ENCODE peak calls at places on chromosome 17, in four cellular contexts. H is GM23338, T is K562, K is GM12878. E is an unnamed sample.

GRCh38 chr17:33750943-33751701 is 458.0 kb upstream of the ASIC2 start:
- ATAC-seq in H (peak), T (peak), K (peak), E (no peak)

GRCh38 chr17:6495450-6496115 is 51.3 kb downstream of the PIMREG start:
- ATAC-seq in H (peak), T (no peak), K (no peak), E (no peak)

GRCh38 chr17:40707720-40708119 is 4.2 kb upstream of the KRT24 start:
- ATAC-seq in H (no peak), T (no peak), K (no peak), E (peak)

GRCh38 chr17:6536053-6536452 is 20.3 kb downstream of the PITPNM3 start:
- ATAC-seq in K (no peak), H (no peak), T (no peak), E (no peak)

GRCh38 chr17:38606646-38607611 is 1.2 kb upstream of the SRCIN1 start:
- ATAC-seq in H (peak), T (no peak), K (no peak), E (no peak)

GRCh38 chr17:38327936-38328335 is 15.8 kb downstream of the GPR179 start:
- ATAC-seq in K (no peak), T (no peak), H (no peak), E (no peak)

GRCh38 chr17:38886643-38887010 is 16.8 kb downstream of the LASP1 start:
- ATAC-seq in T (no peak), K (no peak), H (no peak), E (no peak)

GRCh38 chr17:17886253-17886652 is 49.5 kb upstream of the SREBF1 start:
- ATAC-seq in H (no peak), K (no peak), T (no peak), E (no peak)

GRCh38 chr17:35849469-35850348 is 19.0 kb downstream of the HEATR9 start:
- ATAC-seq in K (peak), H (peak), T (peak), E (no peak)

GRCh38 chr17:40038882-40039513 is 15.2 kb downstream of the MED24 start:
- ATAC-seq in K (no peak), H (peak), T (peak), E (peak)

GRCh38 chr17:48011405-48012150 is 26.0 kb downstream of the COPZ2 start:
- ATAC-seq in T (peak), H (peak), K (peak), E (no peak)

GRCh38 chr17:67474081-67474661 is 97.1 kb downstream of the PITPNC1 start:
- ATAC-seq in T (no peak), H (peak), K (no peak), E (peak)

GRCh38 chr17:42221886-42222745 is 27.8 kb upstream of the GHDC start:
- ATAC-seq in T (peak), H (peak), K (peak), E (no peak)

GRCh38 chr17:61322316-61323014 is 77.2 kb upstream of the TBX2 start:
- ATAC-seq in T (no peak), H (no peak), K (no peak), E (no peak)

GRCh38 chr17:64573214-64573613 is 66.4 kb downstream of the CEP95 start:
- ATAC-seq in K (peak), T (peak), H (no peak), E (no peak)

GRCh38 chr17:28326114-28326513 is 7.1 kb downstream of the TMEM97 start:
- ATAC-seq in T (no peak), H (no peak), K (no peak), E (no peak)

GRCh38 chr17:13879961-13880466 is 189.3 kb upstream of the COX10 start:
- ATAC-seq in H (no peak), T (no peak), K (no peak), E (no peak)

GRCh38 chr17:80632046-80632581 is 87.5 kb downstream of the RPTOR start:
- ATAC-seq in T (peak), K (no peak), H (peak), E (no peak)

GRCh38 chr17:44940321-44940720 is 7.3 kb downstream of the KIF18B start:
- ATAC-seq in K (no peak), T (no peak), H (no peak), E (no peak)

GRCh38 chr17:47423406-47424295 is 99.9 kb downstream of the EFCAB13 start:
- ATAC-seq in T (no peak), H (peak), K (no peak), E (peak)

GRCh38 chr17:36485805-36486203 is 677 bp upstream of the ZNHIT3 start:
- ATAC-seq in H (no peak), K (peak), T (no peak), E (no peak)

GRCh38 chr17:6995500-6996255 is at the start of gene ALOX12:
- ATAC-seq in T (no peak), K (no peak), H (peak), E (peak)

GRCh38 chr17:45708707-45709290 is 75.3 kb upstream of the CRHR1 start:
- ATAC-seq in H (no peak), K (no peak), T (no peak), E (no peak)

DNA sequence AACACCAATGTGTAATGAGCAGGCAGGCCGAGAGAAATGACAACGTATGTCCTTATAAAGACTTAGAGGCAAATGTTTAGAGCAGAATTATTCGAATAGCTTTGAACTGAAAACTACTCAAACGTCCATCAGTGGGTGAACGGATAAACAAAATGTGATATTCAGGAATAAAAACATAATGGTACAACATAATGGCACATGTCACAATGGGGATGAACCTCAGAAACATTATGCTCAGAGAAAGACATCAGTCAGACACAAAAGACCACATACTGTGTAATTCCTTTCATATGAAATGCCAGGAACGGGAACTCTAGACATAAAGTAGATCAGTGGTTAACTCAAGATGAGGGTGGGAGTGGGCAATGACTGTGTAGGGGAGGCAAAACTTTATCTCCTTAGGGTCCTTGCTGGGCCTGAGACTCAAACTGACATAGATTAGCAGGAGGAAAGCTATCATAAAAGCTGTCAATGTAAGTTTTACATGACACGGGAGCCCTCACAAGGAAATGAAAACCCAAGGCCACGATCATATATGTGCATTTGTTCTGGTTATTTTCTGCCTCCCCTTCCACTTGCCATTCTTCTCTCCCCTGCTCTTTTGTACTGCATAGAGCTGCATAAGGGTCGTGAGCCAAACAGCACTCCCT is 14.8 kb upstream of the ARL4D start:
- ATAC-seq in T (no peak), H (no peak), K (no peak), E (no peak)
- TF ChIP-seq POLR2AphosphoS5 in T (no peak), H (no peak), K (no peak), E (no peak)

DNA sequence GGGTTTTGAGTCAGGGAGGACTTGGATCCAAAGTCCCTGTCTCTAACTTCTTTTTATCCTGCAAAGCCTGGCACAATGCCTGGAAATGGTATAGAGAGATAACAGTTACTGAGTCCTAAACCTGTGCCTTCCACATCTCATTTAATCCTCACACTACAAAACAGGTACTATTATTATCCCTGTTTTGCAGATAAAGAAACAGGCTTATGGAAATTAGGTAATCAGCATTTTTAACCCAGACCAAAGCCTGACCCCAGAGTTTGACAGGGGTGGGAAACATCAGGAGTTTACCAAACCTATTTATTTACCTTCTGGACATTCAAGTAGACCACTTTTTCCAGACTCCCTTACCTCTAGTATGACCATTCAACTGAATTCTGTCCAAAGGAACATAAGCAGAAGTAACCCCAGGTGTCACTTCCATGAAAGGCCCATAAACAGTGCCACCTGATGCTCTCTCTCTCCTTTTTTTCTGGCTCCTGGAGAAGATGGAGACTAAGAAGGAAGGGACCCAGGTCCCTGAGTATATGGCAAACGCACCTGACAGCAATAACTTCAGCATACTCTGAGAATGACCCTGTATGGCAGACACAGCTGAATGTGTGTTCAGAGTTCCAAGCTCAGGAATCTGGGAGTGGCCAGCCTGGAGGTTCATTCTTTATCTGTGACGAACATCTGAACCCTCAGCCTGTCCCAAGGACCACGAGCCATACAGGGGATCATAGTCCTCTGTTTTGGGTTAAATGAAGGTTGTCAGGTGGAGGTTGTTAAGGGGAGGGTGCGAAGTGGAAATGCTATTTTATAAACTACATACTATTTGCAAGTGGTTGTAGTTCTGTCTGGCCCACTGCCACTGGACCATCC is 62.7 kb downstream of the HLF start:
- ATAC-seq in H (no peak), T (no peak), K (no peak), E (no peak)
- TF ChIP-seq POLR2AphosphoS5 in H (no peak), T (no peak), K (no peak), E (no peak)

GRCh38 chr17:78140169-78141051 is 5.8 kb upstream of the C17orf99 start:
- ATAC-seq in K (peak), T (peak), H (peak), E (peak)
- TF ChIP-seq POLR2AphosphoS5 in K (no peak), T (no peak), H (peak), E (no peak)

DNA sequence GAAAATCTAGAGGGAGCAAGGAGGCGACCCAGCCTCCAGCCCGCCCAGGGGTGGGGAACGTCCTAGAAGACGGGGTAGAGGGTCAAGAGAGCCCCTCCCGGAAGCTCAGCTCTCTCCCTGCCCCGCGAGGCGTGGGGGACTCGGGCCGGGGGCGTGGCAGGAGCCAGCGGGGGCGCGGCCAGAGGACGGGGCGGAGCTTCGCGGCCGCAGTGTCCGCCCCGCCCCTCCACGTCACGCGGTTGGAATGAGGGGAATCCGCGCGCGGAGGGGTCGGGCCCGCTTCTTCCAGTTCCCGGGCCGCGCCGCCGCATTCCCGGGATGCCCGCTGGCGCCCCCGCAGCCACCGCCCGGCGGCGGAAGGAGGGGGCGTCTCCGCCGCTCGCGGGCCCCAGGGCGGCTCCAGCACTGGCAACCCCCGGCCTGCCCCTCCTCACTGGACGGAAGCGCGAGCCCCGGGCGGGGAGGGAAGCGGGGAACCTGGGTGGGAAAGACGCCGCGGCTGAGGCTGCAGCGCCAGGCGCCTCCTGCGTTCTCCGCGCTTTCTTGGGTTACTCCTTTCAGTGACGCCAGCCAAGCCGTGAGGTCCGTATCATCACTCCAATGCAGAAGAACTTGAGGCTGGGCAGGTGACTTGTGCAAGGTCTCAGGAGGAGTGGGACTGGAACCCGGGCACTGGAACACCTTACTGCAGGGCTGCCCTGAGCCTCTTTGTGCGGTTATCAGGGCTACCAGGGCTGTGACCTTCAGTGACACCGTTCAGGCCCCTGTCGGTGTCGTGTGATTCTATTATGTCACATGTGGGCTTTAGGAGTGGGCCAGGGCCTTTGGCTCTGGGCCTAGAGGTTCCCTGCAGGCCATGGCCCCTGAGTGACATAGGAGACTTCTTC is 4.3 kb downstream of the MYO1C start:
- ATAC-seq in T (peak), K (peak), H (peak), E (peak)
- TF ChIP-seq POLR2AphosphoS5 in T (no peak), K (no peak), H (peak), E (peak)

GRCh38 chr17:59377410-59377809 is 46.0 kb downstream of the YPEL2 start:
- ATAC-seq in T (no peak), H (no peak), K (no peak), E (no peak)

GRCh38 chr17:59380474-59380873 is 49.0 kb downstream of the YPEL2 start:
- ATAC-seq in K (no peak), H (no peak), T (no peak), E (no peak)

GRCh38 chr17:59378621-59379194 is 47.3 kb downstream of the YPEL2 start:
- ATAC-seq in H (no peak), K (no peak), T (no peak), E (peak)

GRCh38 chr17:59383893-59384292 is 52.4 kb downstream of the YPEL2 start:
- ATAC-seq in H (no peak), K (no peak), T (no peak), E (no peak)

GRCh38 chr17:59381716-59382570 is 50.5 kb downstream of the YPEL2 start:
- ATAC-seq in H (no peak), T (no peak), K (no peak), E (peak)
- TF ChIP-seq POLR2AphosphoS5 in H (no peak), T (no peak), K (no peak), E (no peak)

GRCh38 chr17:82248815-82249638 is 20.2 kb downstream of the SLC16A3 start:
- ATAC-seq in K (no peak), T (no peak), H (no peak), E (no peak)
- TF ChIP-seq POLR2AphosphoS5 in K (peak), T (no peak), H (no peak), E (no peak)

GRCh38 chr17:79609175-79609589 is 1.7 kb downstream of the RBFOX3 start:
- ATAC-seq in H (no peak), K (no peak), T (no peak), E (no peak)
- TF ChIP-seq POLR2AphosphoS5 in H (no peak), K (no peak), T (no peak), E (no peak)

DNA sequence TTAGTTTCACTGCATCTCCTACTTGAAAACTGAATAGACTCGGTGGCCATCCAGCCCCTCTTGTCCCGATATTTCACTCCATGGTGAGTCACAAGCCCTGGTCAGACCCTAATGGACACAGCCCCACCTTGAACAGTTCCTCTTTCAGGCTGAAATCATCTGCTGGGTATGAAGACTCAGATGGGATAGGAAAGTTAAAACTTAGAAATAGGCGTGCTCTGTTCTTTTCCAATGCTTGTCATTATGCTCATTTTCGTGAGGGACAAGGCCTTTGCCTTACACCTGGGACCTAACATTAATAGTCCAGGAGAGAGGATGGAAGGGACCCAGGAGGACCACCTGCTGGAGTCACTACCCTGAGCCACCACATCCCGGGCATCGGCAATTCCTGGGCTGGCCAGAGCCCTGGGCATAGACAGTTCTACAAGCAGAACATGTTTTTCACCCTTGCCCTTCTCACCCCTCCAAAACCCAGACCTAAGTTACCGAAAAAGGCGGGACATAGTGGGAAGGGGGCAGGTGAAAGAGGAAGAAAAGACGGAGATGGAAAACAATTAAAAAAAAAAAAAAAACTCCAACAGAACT is 278.3 kb downstream of the SOX9 start:
- ATAC-seq in H (no peak), T (no peak), K (no peak), E (no peak)
- TF ChIP-seq POLR2AphosphoS5 in H (no peak), T (no peak), K (no peak), E (no peak)

GRCh38 chr17:59525668-59526067 is 39.7 kb upstream of the DHX40 start:
- ATAC-seq in H (no peak), T (no peak), K (no peak), E (no peak)

GRCh38 chr17:59519132-59519531 is 46.3 kb upstream of the DHX40 start:
- ATAC-seq in H (no peak), T (no peak), K (no peak), E (no peak)

GRCh38 chr17:59520276-59520675 is 45.1 kb upstream of the DHX40 start:
- ATAC-seq in H (no peak), T (no peak), K (no peak), E (no peak)

GRCh38 chr17:59516451-59516850 is 49.0 kb upstream of the DHX40 start:
- ATAC-seq in H (no peak), T (no peak), K (no peak), E (no peak)

DNA sequence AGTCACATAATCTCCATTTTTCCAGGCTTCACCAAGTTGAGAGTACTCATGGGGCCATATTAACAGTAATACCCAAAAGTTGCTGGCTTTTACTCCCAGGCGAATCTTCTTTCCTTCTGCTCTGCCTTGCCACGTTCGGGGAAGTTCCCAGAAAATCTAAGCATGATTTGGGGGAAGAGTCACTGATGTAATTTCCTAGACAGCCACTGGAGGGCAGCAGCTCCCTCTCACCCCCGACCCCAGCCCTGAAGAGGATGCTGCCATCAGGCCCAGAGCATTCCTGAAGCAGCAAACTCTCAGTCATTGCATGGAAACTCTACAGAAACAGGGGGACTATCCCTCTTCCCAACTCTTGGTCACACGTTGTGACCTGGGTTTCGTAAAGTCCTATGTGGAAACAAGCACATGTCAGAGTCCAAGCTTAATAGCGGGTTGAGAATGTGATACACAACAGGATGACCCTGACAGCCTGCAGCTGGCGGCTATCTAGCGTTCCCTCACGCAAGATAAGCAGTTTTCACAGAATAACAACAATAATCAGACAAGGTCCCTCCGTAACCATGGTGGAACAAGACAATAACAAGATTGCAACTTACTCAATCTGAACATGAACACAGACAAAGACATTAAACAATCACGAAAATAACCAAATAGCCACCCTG is 43.8 kb upstream of the DHX40 start:
- ATAC-seq in H (peak), K (peak), T (peak), E (peak)
- TF ChIP-seq POLR2AphosphoS5 in H (no peak), K (no peak), T (no peak), E (no peak)

GRCh38 chr17:75983501-75984181 is 4.6 kb downstream of the TEN1 start:
- ATAC-seq in T (peak), H (peak), K (no peak), E (no peak)
- TF ChIP-seq POLR2AphosphoS5 in T (no peak), H (no peak), K (no peak), E (no peak)